ENCODE peak calls at places on chromosome 17, in four cellular contexts. One of them, this sample, is unnamed.

GRCh38 chr17:50953831-50954601 is 87.9 kb upstream of the TOB1 start:
- DNase-seq in HL-60: no peak
- DNase-seq in K562: no peak
- DNase-seq in GM12878: no peak
- DNase-seq in this sample: no peak

GRCh38 chr17:11996722-11997146 is 541 bp downstream of the ZNF18 start:
- DNase-seq in GM12878: peak; percentile 24
- DNase-seq in K562: peak; percentile 48
- DNase-seq in HL-60: no peak
- DNase-seq in this sample: peak; percentile 29

GRCh38 chr17:17506893-17507464 is 10.8 kb upstream of the RASD1 start:
- DNase-seq in HL-60: no peak
- DNase-seq in GM12878: no peak
- DNase-seq in K562: no peak
- DNase-seq in this sample: no peak

GRCh38 chr17:77476920-77477805 is 336.4 kb downstream of the SEC14L1 start:
- DNase-seq in GM12878: no peak
- DNase-seq in HL-60: no peak
- DNase-seq in K562: no peak
- DNase-seq in this sample: no peak

GRCh38 chr17:29143894-29144293 is 36.3 kb downstream of the MYO18A start:
- DNase-seq in GM12878: no peak
- DNase-seq in K562: peak; percentile 67
- DNase-seq in HL-60: no peak
- DNase-seq in this sample: no peak

GRCh38 chr17:67942810-67943209 is 53.5 kb downstream of the C17orf58 start:
- DNase-seq in HL-60: peak; percentile 6
- DNase-seq in GM12878: no peak
- DNase-seq in K562: peak; percentile 30
- DNase-seq in this sample: no peak

GRCh38 chr17:75511610-75512575 is 3.4 kb downstream of the CASKIN2 start:
- DNase-seq in GM12878: no peak
- DNase-seq in HL-60: no peak
- DNase-seq in K562: peak; percentile 87
- DNase-seq in this sample: no peak

GRCh38 chr17:2025622-2026309 is 632 bp upstream of the RTN4RL1 start:
- DNase-seq in GM12878: no peak
- DNase-seq in K562: peak; percentile 48
- DNase-seq in HL-60: no peak
- DNase-seq in this sample: no peak

GRCh38 chr17:74939534-74939933 is 3.8 kb downstream of the OTOP3 start:
- DNase-seq in K562: no peak
- DNase-seq in GM12878: no peak
- DNase-seq in HL-60: no peak
- DNase-seq in this sample: no peak

GRCh38 chr17:54906713-54907112 is 6.1 kb downstream of the TOM1L1 start:
- DNase-seq in HL-60: no peak
- DNase-seq in K562: peak; percentile 51
- DNase-seq in GM12878: no peak
- DNase-seq in this sample: no peak

DNA sequence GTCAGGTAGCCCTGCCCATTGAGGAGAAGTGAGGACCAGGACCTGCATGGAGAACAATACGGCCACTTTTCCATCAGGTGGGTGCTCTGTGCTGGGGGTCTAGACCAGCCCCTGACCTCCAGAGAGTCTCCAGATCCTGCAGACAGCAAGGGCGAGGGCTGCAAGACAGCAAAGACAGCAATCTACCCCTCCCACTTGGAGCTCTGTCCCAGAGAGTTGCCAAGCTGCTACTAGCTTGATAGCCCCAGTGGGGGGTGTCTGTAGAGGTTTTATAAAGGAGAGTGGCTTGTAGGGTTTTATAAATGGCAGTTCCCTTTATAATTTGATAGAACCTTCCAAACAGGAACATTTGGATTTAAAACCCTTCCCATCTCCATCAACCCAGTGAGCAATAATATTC is 16.7 kb upstream of the SLFN11 start:
- DNase-seq in GM12878: no peak
- DNase-seq in HL-60: no peak
- DNase-seq in K562: no peak
- DNase-seq in this sample: no peak
- TF ChIP-seq SPI1 in GM12878: no peak
- TF ChIP-seq SPI1 in HL-60: no peak
- TF ChIP-seq SPI1 in K562: no peak
- TF ChIP-seq SPI1 in this sample: no peak

GRCh38 chr17:44733753-44734152 is 25.0 kb upstream of the ADAM11 start:
- DNase-seq in HL-60: no peak
- DNase-seq in GM12878: no peak
- DNase-seq in K562: peak; percentile 48
- DNase-seq in this sample: no peak
- TF ChIP-seq SPI1 in HL-60: no peak
- TF ChIP-seq SPI1 in GM12878: no peak
- TF ChIP-seq SPI1 in K562: no peak
- TF ChIP-seq SPI1 in this sample: no peak

GRCh38 chr17:27751166-27751565 is 49.2 kb downstream of the NOS2 start:
- DNase-seq in GM12878: no peak
- DNase-seq in K562: no peak
- DNase-seq in HL-60: no peak
- DNase-seq in this sample: no peak
- TF ChIP-seq SPI1 in GM12878: no peak
- TF ChIP-seq SPI1 in K562: no peak
- TF ChIP-seq SPI1 in HL-60: no peak
- TF ChIP-seq SPI1 in this sample: no peak

DNA sequence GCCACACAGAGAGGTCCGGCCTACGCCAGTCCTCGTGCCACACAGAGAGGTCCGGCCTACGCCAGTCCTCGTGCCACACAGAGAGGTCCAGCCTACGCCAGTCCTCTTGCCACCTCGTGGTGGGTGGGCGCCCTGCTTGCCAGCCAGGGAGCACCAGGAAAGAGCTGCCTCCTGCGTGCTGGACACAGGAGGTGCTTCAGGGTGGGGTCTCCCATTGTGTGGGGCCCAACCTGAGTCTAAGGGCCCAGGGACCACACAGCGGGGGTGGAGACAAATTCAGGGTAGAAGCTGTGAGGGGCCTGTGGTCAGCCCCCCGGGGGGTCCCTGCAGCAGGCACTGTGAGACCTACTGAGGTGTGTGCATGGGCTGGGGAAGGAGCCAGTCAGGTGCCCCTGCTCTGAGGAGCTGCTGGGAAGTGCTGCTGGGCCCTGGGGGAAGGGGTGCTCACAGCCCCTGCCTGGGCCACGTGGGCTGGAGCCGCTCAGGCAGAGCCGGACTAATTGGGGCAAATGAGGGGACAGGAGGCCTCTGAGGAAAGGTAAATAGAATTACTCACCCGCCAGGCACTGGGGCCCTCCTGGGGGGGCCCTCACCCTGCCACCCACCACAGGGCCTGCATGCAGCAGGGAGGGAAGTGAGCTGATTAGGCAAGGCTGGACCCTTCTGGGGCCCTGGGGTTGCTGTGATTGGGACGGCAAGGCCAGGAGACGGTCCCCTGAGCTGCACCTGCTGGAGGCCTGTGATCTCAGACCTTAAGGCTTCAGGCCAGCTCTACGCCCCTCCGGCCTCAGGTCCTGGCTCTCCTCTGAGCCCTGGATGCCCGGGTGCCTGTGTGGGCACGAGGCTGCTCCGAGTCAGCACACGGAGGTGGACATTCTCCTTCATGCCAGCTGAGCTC is 11.0 kb downstream of the GCGR start:
- DNase-seq in GM12878: no peak
- DNase-seq in K562: no peak
- DNase-seq in HL-60: no peak
- DNase-seq in this sample: no peak
- TF ChIP-seq SPI1 in GM12878: no peak
- TF ChIP-seq SPI1 in K562: no peak
- TF ChIP-seq SPI1 in HL-60: peak; percentile 19
- TF ChIP-seq SPI1 in this sample: no peak

DNA sequence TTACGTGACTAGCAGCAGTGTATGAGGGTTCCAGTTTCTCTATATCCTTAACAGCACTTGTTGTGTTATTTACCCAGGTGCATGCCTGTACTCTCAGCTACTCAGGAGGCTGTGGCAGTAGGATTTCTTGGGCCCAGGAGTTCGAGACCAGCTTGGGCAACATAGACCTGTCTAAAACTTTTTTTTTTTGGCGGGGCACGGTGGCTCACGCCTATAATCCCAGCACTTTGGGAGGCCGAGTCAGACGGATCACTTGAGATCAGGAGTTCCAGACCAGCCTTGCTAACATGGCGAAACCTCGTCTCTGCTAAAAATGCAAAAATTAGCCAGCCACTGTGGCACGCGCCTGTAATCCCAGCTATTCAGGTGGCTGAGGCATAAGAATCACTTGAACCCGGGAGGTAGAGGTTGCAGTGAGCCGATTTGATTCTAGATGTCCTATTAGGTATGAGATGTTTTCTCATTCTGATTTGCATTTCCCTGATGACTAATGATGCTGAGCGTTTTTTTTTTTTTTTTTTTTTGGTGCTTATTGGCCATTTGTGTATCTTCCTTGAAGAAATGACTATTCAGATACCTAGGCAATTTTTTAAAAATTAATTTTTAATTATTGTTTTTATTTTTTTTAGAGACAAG is 13.4 kb downstream of the CASC3 start:
- DNase-seq in GM12878: no peak
- DNase-seq in K562: no peak
- DNase-seq in HL-60: no peak
- DNase-seq in this sample: no peak
- TF ChIP-seq SPI1 in GM12878: no peak
- TF ChIP-seq SPI1 in K562: no peak
- TF ChIP-seq SPI1 in HL-60: no peak
- TF ChIP-seq SPI1 in this sample: no peak

DNA sequence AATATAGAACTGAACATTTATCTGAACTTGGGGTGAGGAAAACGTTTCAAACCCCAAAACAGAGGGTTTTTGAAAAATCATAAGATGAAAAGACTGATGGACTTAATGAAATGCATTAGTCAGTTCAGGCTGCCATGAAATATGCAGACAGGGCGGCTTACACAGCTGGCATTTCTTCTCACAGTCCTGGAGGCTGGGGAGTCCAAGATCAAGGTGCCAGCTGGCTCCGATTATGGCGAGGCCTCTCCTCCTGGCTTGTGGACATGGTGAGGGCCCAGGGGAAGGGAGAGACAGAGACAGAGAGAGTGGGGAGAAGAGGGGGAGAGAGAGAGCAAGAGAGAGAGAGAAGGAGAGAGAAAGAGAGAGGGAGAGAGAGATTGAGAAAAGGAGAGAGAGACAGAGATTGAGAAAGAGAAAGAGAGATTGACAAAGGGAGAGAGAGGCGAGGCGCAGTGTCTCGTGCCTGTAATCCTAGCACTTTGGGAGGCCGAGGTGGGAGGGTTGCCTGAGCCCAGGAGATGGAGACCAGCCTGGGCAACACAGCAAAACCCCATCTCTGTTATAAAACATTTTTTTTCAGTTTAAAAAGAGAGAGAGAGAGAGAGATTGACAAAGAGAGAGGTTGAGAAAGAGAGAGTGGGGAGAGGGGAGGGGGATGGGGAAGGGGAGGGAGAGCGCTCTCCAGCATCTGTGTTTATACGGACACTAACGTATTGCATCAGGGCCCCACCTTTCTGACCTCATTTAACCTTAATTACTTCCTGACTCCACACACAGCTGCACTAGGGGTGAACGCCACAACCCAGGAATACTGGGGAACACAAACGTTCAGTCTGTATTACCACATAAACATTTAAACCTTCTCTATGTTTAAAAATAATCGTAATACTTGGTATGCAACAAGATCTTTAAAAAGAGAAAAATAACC is 24.6 kb upstream of the RPH3AL start:
- DNase-seq in HL-60: no peak
- DNase-seq in K562: no peak
- DNase-seq in GM12878: no peak
- DNase-seq in this sample: no peak
- TF ChIP-seq SPI1 in HL-60: no peak
- TF ChIP-seq SPI1 in K562: no peak
- TF ChIP-seq SPI1 in GM12878: no peak
- TF ChIP-seq SPI1 in this sample: no peak

GRCh38 chr17:60959011-60959410 is 281.4 kb downstream of the BCAS3 start:
- DNase-seq in GM12878: no peak
- DNase-seq in K562: no peak
- DNase-seq in HL-60: no peak
- DNase-seq in this sample: no peak
- TF ChIP-seq SPI1 in GM12878: no peak
- TF ChIP-seq SPI1 in K562: no peak
- TF ChIP-seq SPI1 in HL-60: no peak
- TF ChIP-seq SPI1 in this sample: no peak

GRCh38 chr17:21360048-21360447 is 16.1 kb upstream of the KCNJ12 start:
- DNase-seq in GM12878: no peak
- DNase-seq in K562: no peak
- DNase-seq in HL-60: no peak
- DNase-seq in this sample: no peak

GRCh38 chr17:21365016-21365415 is 11.1 kb upstream of the KCNJ12 start:
- DNase-seq in HL-60: no peak
- DNase-seq in GM12878: no peak
- DNase-seq in K562: no peak
- DNase-seq in this sample: no peak

GRCh38 chr17:21361020-21361809 is 14.9 kb upstream of the KCNJ12 start:
- DNase-seq in GM12878: no peak
- DNase-seq in HL-60: no peak
- DNase-seq in K562: no peak
- DNase-seq in this sample: no peak

GRCh38 chr17:21362331-21362931 is 13.7 kb upstream of the KCNJ12 start:
- DNase-seq in HL-60: no peak
- DNase-seq in K562: no peak
- DNase-seq in GM12878: no peak
- DNase-seq in this sample: no peak

GRCh38 chr17:21363776-21364642 is 12.1 kb upstream of the KCNJ12 start:
- DNase-seq in HL-60: no peak
- DNase-seq in K562: no peak
- DNase-seq in GM12878: no peak
- DNase-seq in this sample: no peak
- TF ChIP-seq SPI1 in HL-60: no peak
- TF ChIP-seq SPI1 in K562: no peak
- TF ChIP-seq SPI1 in GM12878: no peak
- TF ChIP-seq SPI1 in this sample: no peak

This sample was measured in GM12891.